ENCODE peak calls at places on chromosomes 6 and 20, in seven cellular contexts. E is H1, Z is HepG2, J is HCT116, S is GM12878, X is SK-N-SH, Y is K562. N is an unnamed sample.

GRCh38 chr6:157557541-157557940 is 176.6 kb downstream of the ZDHHC14 start:
- DNase-seq in X (no peak), Y (no peak), E (no peak), S (peak; percentile 91), Z (no peak), J (no peak), N (no peak)

GRCh38 chr6:146805546-146806325 is 207.0 kb downstream of the ADGB start:
- DNase-seq in Z (no peak), X (no peak), J (no peak), E (no peak), S (no peak), Y (no peak), N (no peak)

GRCh38 chr6:144262470-144263369 is 22.4 kb upstream of the UTRN start:
- DNase-seq in E (no peak), Y (no peak), Z (no peak), S (no peak), X (no peak), J (no peak), N (peak; percentile 76)

GRCh38 chr6:159693894-159694545 is 979 bp upstream of the SOD2 start:
- DNase-seq in J (no peak), Y (peak; percentile 37), E (no peak), S (no peak), X (no peak), Z (peak; percentile 73), N (no peak)

GRCh38 chr6:25682324-25682723 is 30.3 kb downstream of the SCGN start:
- DNase-seq in Z (no peak), S (no peak), J (no peak), Y (no peak), E (no peak), X (no peak), N (no peak)

GRCh38 chr6:159134701-159135364 is 34.4 kb upstream of the FNDC1 start:
- DNase-seq in S (peak; percentile 36), Z (peak; percentile 48), Y (peak; percentile 72), X (peak; percentile 78), J (peak; percentile 75), E (peak; percentile 64), N (peak; percentile 28)

GRCh38 chr6:80454197-80454596 is 347.7 kb downstream of the BCKDHB start:
- DNase-seq in E (no peak), S (peak; percentile 27), Z (no peak), J (peak; percentile 37), X (no peak), Y (no peak), N (no peak)

GRCh38 chr6:75481936-75482593 is 11.5 kb downstream of the FILIP1 start:
- DNase-seq in X (no peak), Y (no peak), J (no peak), Z (no peak), S (no peak), E (no peak), N (no peak)

GRCh38 chr6:43856005-43856765 is 86.2 kb downstream of the VEGFA start:
- DNase-seq in Y (peak; percentile 68), J (peak; percentile 21), Z (peak; percentile 86), S (no peak), E (no peak), X (peak; percentile 74), N (peak; percentile 63)

GRCh38 chr20:46557231-46557956 is 6.9 kb upstream of the OCSTAMP start:
- DNase-seq in Y (no peak), Z (no peak), J (no peak), E (no peak), S (no peak), X (no peak), N (no peak)

GRCh38 chr6:163722293-163722692 is 307.8 kb downstream of the QKI start:
- DNase-seq in S (no peak), X (no peak), J (no peak), Z (no peak), Y (peak; percentile 45), E (no peak), N (no peak)

GRCh38 chr6:133726188-133726587 is 162.7 kb upstream of the TCF21 start:
- DNase-seq in J (no peak), E (no peak), Z (no peak), Y (no peak), S (no peak), X (no peak), N (no peak)

GRCh38 chr6:165774903-165775608 is 112.0 kb upstream of the PDE10A start:
- DNase-seq in J (no peak), E (no peak), X (no peak), Y (no peak), Z (peak; percentile 39), S (no peak), N (no peak)

GRCh38 chr20:56439784-56440291 is 27.8 kb downstream of the CASS4 start:
- DNase-seq in Y (no peak), X (no peak), Z (no peak), J (no peak), S (no peak), E (no peak), N (no peak)

GRCh38 chr20:45835230-45836224 is 1.9 kb downstream of the SNX21 start:
- DNase-seq in J (no peak), S (no peak), Z (no peak), E (no peak), X (no peak), Y (peak; percentile 82), N (no peak)

GRCh38 chr6:116633685-116634084 is 17.4 kb downstream of the RSPH4A start:
- DNase-seq in J (no peak), S (no peak), Z (peak; percentile 78), Y (no peak), E (no peak), X (peak; percentile 7), N (no peak)

GRCh38 chr6:13044390-13044789 is 283.9 kb downstream of the TBC1D7 start:
- DNase-seq in E (peak; percentile 5), J (peak; percentile 38), X (no peak), S (no peak), Y (peak; percentile 75), Z (peak; percentile 5), N (peak; percentile 19)

GRCh38 chr6:101393291-101394251 is at the start of gene GRIK2:
- DNase-seq in Z (no peak), X (peak; percentile 81), J (no peak), S (no peak), Y (peak; percentile 12), E (no peak), N (peak; percentile 41)

GRCh38 chr6:152594726-152595125 is 42.4 kb downstream of the SYNE1 start:
- DNase-seq in J (no peak), E (no peak), Z (no peak), S (no peak), Y (no peak), X (no peak), N (no peak)

GRCh38 chr20:60055740-60056139 is 97.5 kb downstream of the CDH26 start:
- DNase-seq in Y (no peak), X (no peak), S (peak; percentile 4), J (no peak), Z (no peak), E (no peak), N (no peak)

GRCh38 chr6:159982726-159983506 is 14.0 kb downstream of the IGF2R start:
- DNase-seq in J (no peak), X (no peak), Z (no peak), Y (no peak), E (no peak), S (no peak), N (no peak)

DNA sequence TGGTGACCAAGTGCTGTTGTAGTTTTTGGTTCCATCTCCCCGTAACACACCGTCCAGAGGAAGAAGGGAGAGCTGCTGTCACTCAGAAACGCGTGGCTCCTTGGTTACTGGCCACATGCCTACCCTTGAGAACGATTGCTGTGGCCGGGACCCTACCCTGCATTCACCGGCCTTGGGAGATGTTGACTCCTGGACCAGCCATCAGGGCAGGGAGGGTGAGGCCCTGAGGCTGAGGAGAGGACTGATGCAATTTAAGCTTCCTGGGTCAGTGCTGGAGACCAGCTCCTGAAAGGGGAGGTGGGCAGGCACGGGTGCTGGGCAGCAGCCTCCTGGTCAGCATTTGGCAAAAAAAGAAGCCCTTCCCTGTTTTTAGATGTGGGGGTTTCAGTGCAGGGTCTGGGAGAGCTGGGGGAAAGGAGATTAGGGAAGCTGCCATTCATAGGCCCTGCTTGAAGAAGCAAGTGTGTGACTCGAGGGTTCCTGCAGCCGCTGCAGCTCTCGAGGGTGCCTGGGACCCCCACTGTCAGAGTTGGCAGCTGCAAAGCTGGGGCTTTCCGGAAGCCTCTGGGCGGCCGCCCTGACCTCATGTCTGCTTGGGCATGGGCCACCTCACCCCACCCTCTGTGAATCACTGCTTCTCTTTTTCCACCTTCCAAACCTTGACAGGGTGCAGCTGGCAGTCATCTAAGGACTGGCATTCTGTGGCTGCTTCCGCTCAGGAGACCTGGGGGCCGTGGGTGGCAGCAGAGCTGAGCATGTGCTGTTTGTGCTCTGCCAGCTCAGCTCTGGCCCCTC is 31.7 kb downstream of the ERMARD start:
- DNase-seq in X (no peak), E (no peak), S (no peak), Y (no peak), Z (no peak), J (no peak), N (no peak)
- TF ChIP-seq JUND in X (no peak), E (no peak), S (no peak), Y (no peak), Z (no peak), J (no peak), N (no peak)

GRCh38 chr6:166999145-166999844 is at the start of gene CEP43:
- DNase-seq in S (peak; percentile 71), Z (peak; percentile 95), J (peak; percentile 88), X (peak; percentile 99), Y (peak; percentile 98), E (peak; percentile 84), N (peak; percentile 69)

GRCh38 chr6:166997348-166997747 is 1.8 kb upstream of the CEP43 start:
- DNase-seq in X (no peak), E (no peak), J (no peak), Y (no peak), Z (peak; percentile 64), S (no peak), N (no peak)

GRCh38 chr6:166997768-166998255 is 1.4 kb upstream of the CEP43 start:
- DNase-seq in S (peak; percentile 27), E (no peak), Z (peak; percentile 83), Y (peak; percentile 63), J (peak; percentile 62), X (peak; percentile 65), N (peak; percentile 86)

GRCh38 chr6:166999845-167000253 is 652 bp downstream of the CEP43 start:
- DNase-seq in X (no peak), E (no peak), Z (peak; percentile 74), Y (no peak), J (no peak), S (no peak), N (peak; percentile 3)

GRCh38 chr6:166998256-166999144 is 697 bp upstream of the CEP43 start:
- DNase-seq in J (no peak), E (no peak), Z (no peak), S (no peak), X (peak; percentile 57), Y (peak; percentile 43), N (no peak)
- TF ChIP-seq JUND in J (no peak), E (no peak), Z (no peak), S (no peak), X (no peak), Y (no peak), N (no peak)

DNA sequence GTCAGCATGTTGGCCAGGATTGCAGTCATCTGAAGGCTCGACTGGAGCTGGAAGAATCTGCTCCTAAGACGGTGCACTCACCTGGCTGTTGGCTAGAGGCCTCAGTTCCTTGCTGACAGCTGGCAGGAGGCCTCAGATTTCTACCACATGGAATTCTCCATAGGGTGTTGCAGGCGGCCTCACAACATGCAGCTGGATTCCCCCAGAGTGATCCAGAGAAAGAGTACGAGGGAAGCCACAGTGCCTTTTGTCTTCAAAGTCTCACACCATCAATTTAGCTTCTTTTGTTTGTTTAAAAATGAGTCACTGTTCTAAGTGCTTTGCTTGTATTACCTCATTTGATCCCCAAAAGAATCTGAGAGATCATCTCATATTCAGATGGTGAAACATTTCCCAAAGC is 65.5 kb upstream of the FYN start:
- DNase-seq in Z (peak; percentile 35), Y (no peak), X (no peak), J (no peak), E (no peak), S (no peak), N (no peak)
- TF ChIP-seq JUND in Z (no peak), Y (no peak), X (peak; percentile 5), J (no peak), E (no peak), S (no peak), N (no peak)

GRCh38 chr6:108961077-108961476 is 112.9 kb downstream of the ARMC2 start:
- DNase-seq in E (no peak), J (no peak), Z (no peak), S (no peak), Y (no peak), X (no peak), N (no peak)
- TF ChIP-seq JUND in E (no peak), J (no peak), Z (no peak), S (no peak), Y (no peak), X (no peak), N (no peak)

N was measured in T47D.